ENCODE peak calls at places on chromosomes 11 and 22, in five cellular contexts. One of them, this sample, is unnamed.

GRCh38 chr11:288328-289144 is at the start of gene PGGHG:
- DNase-seq in neural progenitor cell: peak; percentile 74
- DNase-seq in Daoy: peak; percentile 53
- DNase-seq in AML-193: peak; percentile 45
- DNase-seq in T-helper 2 cell: peak; percentile 48
- DNase-seq in this sample: peak; percentile 95

GRCh38 chr11:121488641-121489040 is 35.9 kb upstream of the SORL1-AS1 start:
- DNase-seq in neural progenitor cell: no peak
- DNase-seq in Daoy: no peak
- DNase-seq in AML-193: no peak
- DNase-seq in T-helper 2 cell: no peak
- DNase-seq in this sample: no peak

GRCh38 chr11:1481483-1481825 is 5.1 kb downstream of the MOB2 start:
- DNase-seq in neural progenitor cell: peak; percentile 42
- DNase-seq in Daoy: no peak
- DNase-seq in AML-193: no peak
- DNase-seq in T-helper 2 cell: no peak
- DNase-seq in this sample: no peak

GRCh38 chr11:111357150-111358037 is 21.7 kb downstream of the POU2AF1 start:
- DNase-seq in neural progenitor cell: no peak
- DNase-seq in Daoy: no peak
- DNase-seq in AML-193: no peak
- DNase-seq in T-helper 2 cell: no peak
- DNase-seq in this sample: peak; percentile 39

GRCh38 chr11:112499908-112500204 is 239.2 kb upstream of the PLET1 start:
- DNase-seq in neural progenitor cell: no peak
- DNase-seq in Daoy: no peak
- DNase-seq in AML-193: no peak
- DNase-seq in T-helper 2 cell: no peak
- DNase-seq in this sample: no peak

GRCh38 chr11:1694846-1695547 is 2.0 kb upstream of the KRTAP5-6 start:
- DNase-seq in neural progenitor cell: no peak
- DNase-seq in Daoy: no peak
- DNase-seq in AML-193: no peak
- DNase-seq in T-helper 2 cell: no peak
- DNase-seq in this sample: no peak

GRCh38 chr22:38135133-38135706 is 24.7 kb upstream of the BAIAP2L2 start:
- DNase-seq in neural progenitor cell: no peak
- DNase-seq in Daoy: peak; percentile 92
- DNase-seq in AML-193: peak; percentile 4
- DNase-seq in T-helper 2 cell: no peak
- DNase-seq in this sample: no peak

GRCh38 chr11:75815345-75815983 is 454 bp downstream of the UVRAG start:
- DNase-seq in neural progenitor cell: no peak
- DNase-seq in Daoy: peak; percentile 39
- DNase-seq in AML-193: no peak
- DNase-seq in T-helper 2 cell: peak; percentile 59
- DNase-seq in this sample: no peak

GRCh38 chr11:3165152-3165705 is at the start of gene OSBPL5:
- DNase-seq in neural progenitor cell: peak; percentile 81
- DNase-seq in Daoy: peak; percentile 77
- DNase-seq in AML-193: peak; percentile 41
- DNase-seq in T-helper 2 cell: peak; percentile 35
- DNase-seq in this sample: peak; percentile 90

GRCh38 chr11:102458531-102458930 is 6.0 kb upstream of the TMEM123 start:
- DNase-seq in neural progenitor cell: no peak
- DNase-seq in Daoy: no peak
- DNase-seq in AML-193: no peak
- DNase-seq in T-helper 2 cell: no peak
- DNase-seq in this sample: no peak

GRCh38 chr11:97454988-97455387 is 1065.2 kb downstream of the JRKL start:
- DNase-seq in neural progenitor cell: peak; percentile 30
- DNase-seq in Daoy: no peak
- DNase-seq in AML-193: no peak
- DNase-seq in T-helper 2 cell: no peak
- DNase-seq in this sample: peak; percentile 21

GRCh38 chr11:122394326-122394725 is 261.2 kb upstream of the UBASH3B start:
- DNase-seq in neural progenitor cell: peak; percentile 55
- DNase-seq in Daoy: no peak
- DNase-seq in AML-193: no peak
- DNase-seq in T-helper 2 cell: no peak
- DNase-seq in this sample: no peak

GRCh38 chr11:121538054-121538453 is 85.3 kb upstream of the SORL1-AS1 start:
- DNase-seq in neural progenitor cell: no peak
- DNase-seq in Daoy: no peak
- DNase-seq in AML-193: no peak
- DNase-seq in T-helper 2 cell: no peak
- DNase-seq in this sample: no peak

GRCh38 chr22:50320671-50321325 is 6.0 kb downstream of the DENND6B start:
- DNase-seq in neural progenitor cell: no peak
- DNase-seq in Daoy: no peak
- DNase-seq in AML-193: no peak
- DNase-seq in T-helper 2 cell: no peak
- DNase-seq in this sample: peak; percentile 14

GRCh38 chr11:76777922-76778321 is 5.2 kb upstream of the TSKU start:
- DNase-seq in neural progenitor cell: no peak
- DNase-seq in Daoy: no peak
- DNase-seq in AML-193: no peak
- DNase-seq in T-helper 2 cell: no peak
- DNase-seq in this sample: no peak

GRCh38 chr11:862028-862703 is 19.5 kb downstream of the TSPAN4 start:
- DNase-seq in neural progenitor cell: peak; percentile 56
- DNase-seq in Daoy: no peak
- DNase-seq in AML-193: no peak
- DNase-seq in T-helper 2 cell: no peak
- DNase-seq in this sample: peak; percentile 60

This sample was measured in SK-N-SH.